ENCODE peak calls at places on chromosome 1, in eight cellular contexts. One of them, this sample, is unnamed. For H3K4me1, the result is how much of the 10 kb centered on the place peaks cover.

GRCh38 chr1:212218911-212219310 is 66.3 kb upstream of the PPP2R5A start:
- DNase-seq in NT2/D1: no peak
- DNase-seq in pancreas: no peak
- DNase-seq in PC-3: no peak
- DNase-seq in esophagus muscularis mucosa: no peak
- DNase-seq in psoas muscle: no peak
- DNase-seq in CD4-positive, alpha-beta memory T cell: no peak
- DNase-seq in stomach: no peak
- DNase-seq in this sample: no peak

GRCh38 chr1:20767271-20767670 is 19.8 kb downstream of the HP1BP3 start:
- DNase-seq in CD4-positive, alpha-beta memory T cell: no peak
- DNase-seq in stomach: no peak
- DNase-seq in NT2/D1: no peak
- DNase-seq in psoas muscle: no peak
- DNase-seq in pancreas: no peak
- DNase-seq in esophagus muscularis mucosa: no peak
- DNase-seq in PC-3: no peak
- DNase-seq in this sample: no peak

GRCh38 chr1:94044290-94044790 is 76.6 kb downstream of the ABCA4 start:
- DNase-seq in CD4-positive, alpha-beta memory T cell: no peak
- DNase-seq in PC-3: no peak
- DNase-seq in stomach: peak
- DNase-seq in NT2/D1: no peak
- DNase-seq in esophagus muscularis mucosa: no peak
- DNase-seq in psoas muscle: peak
- DNase-seq in pancreas: no peak
- DNase-seq in this sample: no peak

GRCh38 chr1:17735791-17736190 is 19.3 kb upstream of the ACTL8 start:
- DNase-seq in stomach: no peak
- DNase-seq in psoas muscle: no peak
- DNase-seq in PC-3: no peak
- DNase-seq in pancreas: no peak
- DNase-seq in NT2/D1: no peak
- DNase-seq in esophagus muscularis mucosa: no peak
- DNase-seq in CD4-positive, alpha-beta memory T cell: no peak
- DNase-seq in this sample: no peak

GRCh38 chr1:116325104-116325503 is 47.9 kb upstream of the ATP1A1 start:
- DNase-seq in CD4-positive, alpha-beta memory T cell: no peak
- DNase-seq in stomach: no peak
- DNase-seq in pancreas: no peak
- DNase-seq in NT2/D1: no peak
- DNase-seq in PC-3: no peak
- DNase-seq in esophagus muscularis mucosa: no peak
- DNase-seq in psoas muscle: no peak
- DNase-seq in this sample: no peak

GRCh38 chr1:116453906-116454305 is 80.9 kb downstream of the ATP1A1 start:
- DNase-seq in esophagus muscularis mucosa: peak
- DNase-seq in PC-3: no peak
- DNase-seq in pancreas: no peak
- DNase-seq in psoas muscle: no peak
- DNase-seq in NT2/D1: peak
- DNase-seq in CD4-positive, alpha-beta memory T cell: no peak
- DNase-seq in stomach: no peak
- DNase-seq in this sample: no peak

GRCh38 chr1:39544327-39544726 is 32.3 kb downstream of the PABPC4 start:
- DNase-seq in PC-3: no peak
- DNase-seq in psoas muscle: no peak
- DNase-seq in pancreas: no peak
- DNase-seq in stomach: no peak
- DNase-seq in NT2/D1: no peak
- DNase-seq in esophagus muscularis mucosa: no peak
- DNase-seq in CD4-positive, alpha-beta memory T cell: no peak
- DNase-seq in this sample: no peak

GRCh38 chr1:152029937-152030211 is 6.9 kb downstream of the S100A11 start:
- DNase-seq in CD4-positive, alpha-beta memory T cell: no peak
- DNase-seq in esophagus muscularis mucosa: no peak
- DNase-seq in psoas muscle: no peak
- DNase-seq in pancreas: no peak
- DNase-seq in stomach: no peak
- DNase-seq in PC-3: no peak
- DNase-seq in NT2/D1: no peak
- DNase-seq in this sample: no peak

GRCh38 chr1:150567341-150567716 is 12.1 kb downstream of the MCL1 start:
- DNase-seq in PC-3: no peak
- DNase-seq in stomach: no peak
- DNase-seq in psoas muscle: no peak
- DNase-seq in NT2/D1: no peak
- DNase-seq in pancreas: no peak
- DNase-seq in CD4-positive, alpha-beta memory T cell: peak
- DNase-seq in esophagus muscularis mucosa: no peak
- DNase-seq in this sample: no peak

GRCh38 chr1:27724961-27725373 is 794 bp upstream of the FAM76A start:
- DNase-seq in psoas muscle: peak
- DNase-seq in PC-3: no peak
- DNase-seq in esophagus muscularis mucosa: no peak
- DNase-seq in CD4-positive, alpha-beta memory T cell: no peak
- DNase-seq in stomach: peak
- DNase-seq in NT2/D1: peak
- DNase-seq in pancreas: peak
- DNase-seq in this sample: no peak

GRCh38 chr1:235610157-235610556 is 39.4 kb downstream of the GNG4 start:
- DNase-seq in psoas muscle: no peak
- DNase-seq in CD4-positive, alpha-beta memory T cell: no peak
- DNase-seq in NT2/D1: no peak
- DNase-seq in esophagus muscularis mucosa: no peak
- DNase-seq in stomach: no peak
- DNase-seq in pancreas: no peak
- DNase-seq in PC-3: no peak
- DNase-seq in this sample: no peak

GRCh38 chr1:196380311-196380710 is 227.9 kb downstream of the KCNT2 start:
- DNase-seq in pancreas: no peak
- DNase-seq in stomach: no peak
- DNase-seq in esophagus muscularis mucosa: no peak
- DNase-seq in PC-3: no peak
- DNase-seq in psoas muscle: no peak
- DNase-seq in CD4-positive, alpha-beta memory T cell: no peak
- DNase-seq in NT2/D1: no peak
- DNase-seq in this sample: no peak

GRCh38 chr1:43706598-43707190 is 642 bp upstream of the ST3GAL3 start:
- DNase-seq in NT2/D1: peak
- DNase-seq in PC-3: peak
- DNase-seq in pancreas: no peak
- DNase-seq in psoas muscle: no peak
- DNase-seq in stomach: no peak
- DNase-seq in CD4-positive, alpha-beta memory T cell: no peak
- DNase-seq in esophagus muscularis mucosa: no peak
- DNase-seq in this sample: no peak

GRCh38 chr1:19430121-19431068 is 54.9 kb downstream of the CAPZB start:
- DNase-seq in NT2/D1: no peak
- DNase-seq in pancreas: no peak
- DNase-seq in PC-3: peak
- DNase-seq in stomach: peak
- DNase-seq in CD4-positive, alpha-beta memory T cell: no peak
- DNase-seq in esophagus muscularis mucosa: no peak
- DNase-seq in psoas muscle: no peak
- DNase-seq in this sample: no peak

GRCh38 chr1:19435181-19435580 is 50.2 kb downstream of the CAPZB start:
- DNase-seq in stomach: no peak
- DNase-seq in NT2/D1: no peak
- DNase-seq in pancreas: no peak
- DNase-seq in psoas muscle: no peak
- DNase-seq in CD4-positive, alpha-beta memory T cell: no peak
- DNase-seq in PC-3: no peak
- DNase-seq in esophagus muscularis mucosa: no peak
- DNase-seq in this sample: no peak

GRCh38 chr1:19435851-19436465 is 49.4 kb downstream of the CAPZB start:
- DNase-seq in NT2/D1: no peak
- DNase-seq in CD4-positive, alpha-beta memory T cell: no peak
- DNase-seq in stomach: no peak
- DNase-seq in PC-3: no peak
- DNase-seq in esophagus muscularis mucosa: no peak
- DNase-seq in pancreas: no peak
- DNase-seq in psoas muscle: no peak
- DNase-seq in this sample: no peak

GRCh38 chr1:19432943-19433609 is 52.3 kb downstream of the CAPZB start:
- DNase-seq in NT2/D1: no peak
- DNase-seq in pancreas: no peak
- DNase-seq in psoas muscle: no peak
- DNase-seq in CD4-positive, alpha-beta memory T cell: no peak
- DNase-seq in stomach: no peak
- DNase-seq in esophagus muscularis mucosa: no peak
- DNase-seq in PC-3: no peak
- DNase-seq in this sample: no peak

GRCh38 chr1:19433610-19433999 is 51.7 kb downstream of the CAPZB start:
- DNase-seq in pancreas: no peak
- DNase-seq in CD4-positive, alpha-beta memory T cell: no peak
- DNase-seq in stomach: no peak
- DNase-seq in esophagus muscularis mucosa: no peak
- DNase-seq in psoas muscle: no peak
- DNase-seq in NT2/D1: no peak
- DNase-seq in PC-3: no peak
- DNase-seq in this sample: no peak
- H3K4me1 ChIP-seq in pancreas: half or more
- H3K4me1 ChIP-seq in CD4-positive, alpha-beta memory T cell: half or more
- H3K4me1 ChIP-seq in stomach: half or more
- H3K4me1 ChIP-seq in esophagus muscularis mucosa: half or more
- H3K4me1 ChIP-seq in psoas muscle: half or more
- H3K4me1 ChIP-seq in NT2/D1: under half
- H3K4me1 ChIP-seq in PC-3: under half
- H3K4me1 ChIP-seq in this sample: under half

GRCh38 chr1:198925575-198925974 is 286.7 kb downstream of the PTPRC start:
- DNase-seq in psoas muscle: no peak
- DNase-seq in NT2/D1: no peak
- DNase-seq in PC-3: no peak
- DNase-seq in CD4-positive, alpha-beta memory T cell: no peak
- DNase-seq in stomach: no peak
- DNase-seq in esophagus muscularis mucosa: no peak
- DNase-seq in pancreas: no peak
- DNase-seq in this sample: no peak

GRCh38 chr1:198932351-198932991 is 293.6 kb downstream of the PTPRC start:
- DNase-seq in NT2/D1: no peak
- DNase-seq in psoas muscle: no peak
- DNase-seq in pancreas: no peak
- DNase-seq in PC-3: peak
- DNase-seq in esophagus muscularis mucosa: no peak
- DNase-seq in CD4-positive, alpha-beta memory T cell: no peak
- DNase-seq in stomach: no peak
- DNase-seq in this sample: no peak

GRCh38 chr1:198927129-198927528 is 288.3 kb downstream of the PTPRC start:
- DNase-seq in esophagus muscularis mucosa: no peak
- DNase-seq in psoas muscle: no peak
- DNase-seq in NT2/D1: no peak
- DNase-seq in CD4-positive, alpha-beta memory T cell: no peak
- DNase-seq in stomach: no peak
- DNase-seq in PC-3: no peak
- DNase-seq in pancreas: no peak
- DNase-seq in this sample: no peak

GRCh38 chr1:198929961-198930599 is 291.2 kb downstream of the PTPRC start:
- DNase-seq in esophagus muscularis mucosa: no peak
- DNase-seq in psoas muscle: no peak
- DNase-seq in NT2/D1: no peak
- DNase-seq in pancreas: no peak
- DNase-seq in CD4-positive, alpha-beta memory T cell: no peak
- DNase-seq in stomach: no peak
- DNase-seq in PC-3: no peak
- DNase-seq in this sample: no peak

DNA sequence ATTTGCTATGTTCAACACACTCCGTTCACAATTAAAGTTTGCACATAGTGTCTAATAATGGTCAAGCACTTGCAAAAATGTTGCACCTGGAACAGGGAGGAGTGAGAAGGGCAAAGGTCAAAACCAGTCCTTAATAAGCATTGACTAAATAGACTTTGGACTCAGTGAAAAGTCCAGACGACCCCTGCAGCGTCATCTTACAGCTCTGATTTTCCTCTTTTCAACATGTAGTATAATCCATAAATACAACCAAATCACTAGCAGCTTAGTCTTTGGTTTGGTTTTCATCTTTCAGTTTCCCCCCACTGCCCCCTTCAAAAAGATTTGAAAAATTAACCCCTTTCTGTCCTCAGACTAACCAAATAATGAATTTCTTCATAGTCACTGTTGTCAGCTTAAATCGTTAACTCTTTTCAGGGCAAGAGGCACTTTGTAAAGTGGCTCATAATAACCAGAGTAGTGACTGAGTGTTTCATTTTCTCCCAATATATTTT is 290.3 kb downstream of the PTPRC start:
- DNase-seq in NT2/D1: no peak
- DNase-seq in psoas muscle: no peak
- DNase-seq in stomach: no peak
- DNase-seq in pancreas: no peak
- DNase-seq in PC-3: no peak
- DNase-seq in esophagus muscularis mucosa: no peak
- DNase-seq in CD4-positive, alpha-beta memory T cell: no peak
- DNase-seq in this sample: no peak
- H3K4me1 ChIP-seq in NT2/D1: under half
- H3K4me1 ChIP-seq in psoas muscle: under half
- H3K4me1 ChIP-seq in stomach: under half
- H3K4me1 ChIP-seq in pancreas: under half
- H3K4me1 ChIP-seq in PC-3: under half
- H3K4me1 ChIP-seq in esophagus muscularis mucosa: under half
- H3K4me1 ChIP-seq in CD4-positive, alpha-beta memory T cell: under half
- H3K4me1 ChIP-seq in this sample: under half

GRCh38 chr1:8410791-8411190 is 92.9 kb downstream of the SLC45A1 start:
- DNase-seq in stomach: no peak
- DNase-seq in psoas muscle: no peak
- DNase-seq in PC-3: no peak
- DNase-seq in pancreas: no peak
- DNase-seq in NT2/D1: no peak
- DNase-seq in CD4-positive, alpha-beta memory T cell: no peak
- DNase-seq in esophagus muscularis mucosa: no peak
- DNase-seq in this sample: no peak
- H3K4me1 ChIP-seq in stomach: half or more
- H3K4me1 ChIP-seq in psoas muscle: half or more
- H3K4me1 ChIP-seq in PC-3: half or more
- H3K4me1 ChIP-seq in pancreas: half or more
- H3K4me1 ChIP-seq in NT2/D1: under half
- H3K4me1 ChIP-seq in CD4-positive, alpha-beta memory T cell: half or more
- H3K4me1 ChIP-seq in esophagus muscularis mucosa: half or more
- H3K4me1 ChIP-seq in this sample: under half

GRCh38 chr1:174786760-174787159 is 213.0 kb upstream of the CACYBP start:
- DNase-seq in CD4-positive, alpha-beta memory T cell: no peak
- DNase-seq in NT2/D1: no peak
- DNase-seq in stomach: no peak
- DNase-seq in esophagus muscularis mucosa: no peak
- DNase-seq in pancreas: no peak
- DNase-seq in psoas muscle: no peak
- DNase-seq in PC-3: no peak
- DNase-seq in this sample: no peak

GRCh38 chr1:174788981-174789380 is 210.8 kb upstream of the CACYBP start:
- DNase-seq in pancreas: no peak
- DNase-seq in esophagus muscularis mucosa: no peak
- DNase-seq in CD4-positive, alpha-beta memory T cell: no peak
- DNase-seq in psoas muscle: no peak
- DNase-seq in stomach: no peak
- DNase-seq in NT2/D1: no peak
- DNase-seq in PC-3: peak
- DNase-seq in this sample: no peak

GRCh38 chr1:174789399-174789798 is 210.3 kb upstream of the CACYBP start:
- DNase-seq in PC-3: peak
- DNase-seq in stomach: no peak
- DNase-seq in NT2/D1: no peak
- DNase-seq in pancreas: no peak
- DNase-seq in psoas muscle: no peak
- DNase-seq in CD4-positive, alpha-beta memory T cell: no peak
- DNase-seq in esophagus muscularis mucosa: no peak
- DNase-seq in this sample: no peak

GRCh38 chr1:174785506-174785905 is 214.2 kb upstream of the CACYBP start:
- DNase-seq in CD4-positive, alpha-beta memory T cell: no peak
- DNase-seq in pancreas: no peak
- DNase-seq in esophagus muscularis mucosa: peak
- DNase-seq in stomach: no peak
- DNase-seq in NT2/D1: no peak
- DNase-seq in psoas muscle: no peak
- DNase-seq in PC-3: no peak
- DNase-seq in this sample: no peak
- H3K4me1 ChIP-seq in CD4-positive, alpha-beta memory T cell: under half
- H3K4me1 ChIP-seq in pancreas: under half
- H3K4me1 ChIP-seq in esophagus muscularis mucosa: under half
- H3K4me1 ChIP-seq in stomach: under half
- H3K4me1 ChIP-seq in NT2/D1: under half
- H3K4me1 ChIP-seq in psoas muscle: under half
- H3K4me1 ChIP-seq in PC-3: under half
- H3K4me1 ChIP-seq in this sample: under half

This sample was measured in iPS DF 6.9.